ENCODE peak calls at places on chromosomes 5 and 9, in seven cellular contexts. N, H, D, O, A, K and L are unnamed samples.

GRCh38 chr5:66959668-66960067 is 236.9 kb downstream of the CD180 start:
- DNase-seq in N (peak; percentile 54), H (peak; percentile 26), D (no peak), O (no peak), A (no peak), K (peak; percentile 48), L (no peak)

GRCh38 chr9:382383-382782 is 167.7 kb downstream of the DOCK8 start:
- DNase-seq in N (no peak), H (no peak), D (no peak), O (no peak), A (no peak), K (no peak), L (no peak)

GRCh38 chr5:150112211-150113046 is 26.1 kb upstream of the CSF1R start:
- DNase-seq in N (peak; percentile 88), H (peak; percentile 90), D (no peak), O (peak; percentile 48), A (peak; percentile 58), K (peak; percentile 97), L (no peak)

GRCh38 chr5:90994796-90995195 is 388.3 kb downstream of the ARRDC3 start:
- DNase-seq in N (no peak), H (peak; percentile 3), D (no peak), O (no peak), A (no peak), K (no peak), L (peak; percentile 28)

GRCh38 chr5:164013077-164013670 is 507.8 kb downstream of the MAT2B start:
- DNase-seq in N (peak; percentile 86), H (peak; percentile 52), D (peak; percentile 88), O (peak; percentile 78), A (peak; percentile 79), K (peak; percentile 64), L (no peak)

GRCh38 chr5:76372320-76373054 is 30.6 kb upstream of the IQGAP2 start:
- DNase-seq in N (peak; percentile 95), H (peak; percentile 92), D (no peak), O (no peak), A (peak; percentile 88), K (peak; percentile 92), L (peak; percentile 76)

GRCh38 chr5:132478498-132478855 is 12.1 kb downstream of the IRF1 start:
- DNase-seq in N (no peak), H (no peak), D (no peak), O (no peak), A (no peak), K (no peak), L (no peak)

GRCh38 chr5:1295650-1296037 is 776 bp upstream of the TERT start:
- DNase-seq in N (no peak), H (no peak), D (no peak), O (no peak), A (no peak), K (no peak), L (no peak)

GRCh38 chr5:40797273-40798011 is 732 bp downstream of the PRKAA1 start:
- DNase-seq in N (peak; percentile 58), H (peak; percentile 57), D (peak; percentile 83), O (peak; percentile 46), A (peak; percentile 87), K (peak; percentile 80), L (no peak)

GRCh38 chr9:504921-505821 is 290.5 kb downstream of the DOCK8 start:
- DNase-seq in N (no peak), H (no peak), D (peak; percentile 6), O (peak; percentile 14), A (peak; percentile 36), K (peak; percentile 27), L (no peak)

GRCh38 chr5:163695817-163696216 is 190.4 kb downstream of the MAT2B start:
- DNase-seq in N (no peak), H (no peak), D (no peak), O (no peak), A (no peak), K (no peak), L (no peak)

GRCh38 chr9:97705354-97705950 is 8.3 kb upstream of the XPA start:
- DNase-seq in N (no peak), H (peak; percentile 74), D (no peak), O (no peak), A (no peak), K (no peak), L (no peak)

GRCh38 chr9:115349542-115349941 is 231.6 kb upstream of the TNC start:
- DNase-seq in N (peak; percentile 82), H (peak; percentile 36), D (no peak), O (no peak), A (no peak), K (peak; percentile 21), L (no peak)
- H3K4me2 ChIP-seq in N (peak overlapping the region; percentile 56), H (no peak overlapping the region), D (no peak overlapping the region), O (no peak overlapping the region), A (no peak overlapping the region), K (no peak overlapping the region), L (peak overlapping the region; percentile 10)

GRCh38 chr9:76023715-76024195 is 133.3 kb downstream of the PCSK5 start:
- DNase-seq in N (no peak), H (peak; percentile 90), D (no peak), O (no peak), A (peak; percentile 85), K (no peak), L (no peak)
- H3K4me1 ChIP-seq in N (no peaks in the 10 kb centered on the region), H (peaks cover 4% of the 10 kb centered on the region), D (no peaks in the 10 kb centered on the region), O (peaks cover 12% of the 10 kb centered on the region), A (peaks cover 3% of the 10 kb centered on the region), K (no peaks in the 10 kb centered on the region), L (peaks cover 10% of the 10 kb centered on the region)

GRCh38 chr5:127028822-127029457 is 1.4 kb downstream of the MARCHF3 start:
- DNase-seq in N (peak; percentile 36), H (no peak), D (peak; percentile 36), O (no peak), A (no peak), K (no peak), L (no peak)

GRCh38 chr5:127027539-127027938 is 2.8 kb downstream of the MARCHF3 start:
- DNase-seq in N (no peak), H (no peak), D (no peak), O (no peak), A (no peak), K (no peak), L (no peak)

GRCh38 chr5:127022846-127023245 is 7.5 kb downstream of the MARCHF3 start:
- DNase-seq in N (no peak), H (no peak), D (no peak), O (no peak), A (no peak), K (no peak), L (no peak)

GRCh38 chr5:127026166-127026565 is 4.2 kb downstream of the MARCHF3 start:
- DNase-seq in N (no peak), H (no peak), D (no peak), O (no peak), A (no peak), K (no peak), L (no peak)

GRCh38 chr5:127025507-127025906 is 4.9 kb downstream of the MARCHF3 start:
- DNase-seq in N (no peak), H (no peak), D (no peak), O (no peak), A (no peak), K (no peak), L (no peak)
- H3K9ac ChIP-seq in N (no peak overlapping the region), H (no peak overlapping the region), D (no peak overlapping the region), O (no peak overlapping the region), A (no peak overlapping the region), K (no peak overlapping the region), L (no peak overlapping the region)

GRCh38 chr9:133354766-133355165 is 1.5 kb downstream of the SURF1 start:
- DNase-seq in N (no peak), H (no peak), D (no peak), O (no peak), A (no peak), K (no peak), L (no peak)
- H3K4me2 ChIP-seq in N (no peak overlapping the region), H (no peak overlapping the region), D (no peak overlapping the region), O (no peak overlapping the region), A (no peak overlapping the region), K (peak overlapping the region; percentile 84), L (no peak overlapping the region)

DNA sequence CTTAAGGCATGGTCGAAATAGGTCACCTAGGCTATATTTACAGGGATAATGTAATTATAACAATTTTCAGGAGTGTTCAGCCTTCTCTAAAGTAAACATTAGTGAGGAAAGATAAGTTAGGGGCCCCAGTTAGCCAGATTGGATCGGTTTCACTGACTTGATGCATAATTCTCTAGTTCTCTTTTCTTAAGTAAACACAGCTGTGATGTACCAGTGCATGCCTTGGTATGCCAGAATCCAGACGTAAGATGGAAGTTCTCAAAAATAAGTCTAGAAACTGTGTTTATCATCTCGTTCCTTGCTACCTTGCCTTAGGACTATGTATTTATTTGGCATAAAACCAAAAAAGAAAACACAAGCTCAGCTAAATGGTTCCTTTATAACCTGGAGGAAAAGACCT is 442.2 kb upstream of the CLINT1 start:
- DNase-seq in N (no peak), H (no peak), D (no peak), O (no peak), A (no peak), K (no peak), L (no peak)
- H3K4me1 ChIP-seq in N (no peaks in the 10 kb centered on the region), H (no peaks in the 10 kb centered on the region), D (no peaks in the 10 kb centered on the region), O (no peaks in the 10 kb centered on the region), A (no peaks in the 10 kb centered on the region), K (no peaks in the 10 kb centered on the region), L (no peaks in the 10 kb centered on the region)

GRCh38 chr9:90965911-90966290 is 164.3 kb downstream of the SYK start:
- DNase-seq in N (no peak), H (no peak), D (peak; percentile 20), O (no peak), A (no peak), K (no peak), L (no peak)

GRCh38 chr9:90967171-90967570 is 165.6 kb downstream of the SYK start:
- DNase-seq in N (no peak), H (peak; percentile 62), D (no peak), O (no peak), A (peak; percentile 66), K (no peak), L (no peak)

GRCh38 chr9:90964101-90965020 is 162.7 kb downstream of the SYK start:
- DNase-seq in N (no peak), H (no peak), D (peak; percentile 15), O (no peak), A (peak; percentile 56), K (no peak), L (no peak)

GRCh38 chr9:90966475-90967150 is 165.0 kb downstream of the SYK start:
- DNase-seq in N (peak; percentile 49), H (peak; percentile 78), D (no peak), O (no peak), A (no peak), K (peak; percentile 68), L (no peak)

GRCh38 chr9:90965141-90965910 is 163.7 kb downstream of the SYK start:
- DNase-seq in N (no peak), H (no peak), D (peak; percentile 2), O (no peak), A (no peak), K (no peak), L (no peak)
- H3K9ac ChIP-seq in N (no peak overlapping the region), H (peak overlapping the region; percentile 62), D (no peak overlapping the region), O (no peak overlapping the region), A (no peak overlapping the region), K (no peak overlapping the region), L (no peak overlapping the region)

GRCh38 chr9:125674981-125675973 is 31.7 kb downstream of the MAPKAP1 start:
- DNase-seq in N (peak; percentile 87), H (peak; percentile 90), D (peak; percentile 89), O (no peak), A (peak; percentile 82), K (peak; percentile 82), L (no peak)
- H3K4me2 ChIP-seq in N (peak overlapping the region; percentile 71), H (peak overlapping the region; percentile 76), D (peak overlapping the region; percentile 92), O (no peak overlapping the region), A (no peak overlapping the region), K (peak overlapping the region; percentile 66), L (peak overlapping the region; percentile 53)

GRCh38 chr9:131173995-131174394 is 48.6 kb downstream of the NUP214 start:
- DNase-seq in N (no peak), H (no peak), D (no peak), O (no peak), A (no peak), K (no peak), L (no peak)
- H3K4me1 ChIP-seq in N (peaks cover 9% of the 10 kb centered on the region), H (peaks cover 4% of the 10 kb centered on the region), D (no peaks in the 10 kb centered on the region), O (no peaks in the 10 kb centered on the region), A (no peaks in the 10 kb centered on the region), K (peaks cover 6% of the 10 kb centered on the region), L (peaks cover under 1% of the 10 kb centered on the region)

GRCh38 chr5:37840036-37840909 is at the start of gene GDNF:
- DNase-seq in N (peak; percentile 77), H (peak; percentile 64), D (peak; percentile 22), O (no peak), A (peak; percentile 63), K (peak; percentile 86), L (no peak)
- H3K9ac ChIP-seq in N (peak within 1 kb of the TSS; percentile 40), H (peak within 1 kb of the TSS; percentile 85), D (no peak within 1 kb of the TSS), O (peak within 1 kb of the TSS; percentile 51), A (peak within 1 kb of the TSS; percentile 51), K (peak within 1 kb of the TSS; percentile 90), L (peak within 1 kb of the TSS; percentile 81)